ENCODE peak calls at places on chromosome 2, in four cellular contexts. One of them, this sample, is unnamed. For H3K4me1, the result is how much of the 10 kb centered on the place peaks cover.

GRCh38 chr2:159225025-159226016 is 61.2 kb downstream of the WDSUB1 start:
- DNase-seq in suprapubic skin: no peak
- DNase-seq in HepG2: no peak
- DNase-seq in spleen: no peak
- DNase-seq in this sample: no peak

GRCh38 chr2:109210431-109211200 is 81.6 kb downstream of the SH3RF3 start:
- DNase-seq in suprapubic skin: peak
- DNase-seq in spleen: no peak
- DNase-seq in HepG2: no peak
- DNase-seq in this sample: no peak

GRCh38 chr2:110105608-110106467 is 9.8 kb downstream of the MALL start:
- DNase-seq in HepG2: peak
- DNase-seq in spleen: no peak
- DNase-seq in suprapubic skin: no peak
- DNase-seq in this sample: peak

GRCh38 chr2:30776831-30777652 is 30.2 kb downstream of the CAPN13 start:
- DNase-seq in suprapubic skin: peak
- DNase-seq in HepG2: no peak
- DNase-seq in spleen: no peak
- DNase-seq in this sample: peak

GRCh38 chr2:17662723-17663122 is 90.9 kb downstream of the SMC6 start:
- DNase-seq in suprapubic skin: no peak
- DNase-seq in HepG2: no peak
- DNase-seq in spleen: no peak
- DNase-seq in this sample: no peak

GRCh38 chr2:222594679-222595078 is 61.2 kb downstream of the FARSB start:
- DNase-seq in suprapubic skin: no peak
- DNase-seq in HepG2: peak
- DNase-seq in spleen: no peak
- DNase-seq in this sample: no peak

GRCh38 chr2:215880970-215881369 is 132.4 kb downstream of the MREG start:
- DNase-seq in spleen: no peak
- DNase-seq in suprapubic skin: no peak
- DNase-seq in HepG2: no peak
- DNase-seq in this sample: no peak

GRCh38 chr2:65483763-65484162 is 51.4 kb upstream of the SPRED2 start:
- DNase-seq in HepG2: peak
- DNase-seq in spleen: no peak
- DNase-seq in suprapubic skin: no peak
- DNase-seq in this sample: no peak

GRCh38 chr2:214481204-214481603 is 70.3 kb downstream of the VWC2L start:
- DNase-seq in HepG2: no peak
- DNase-seq in spleen: no peak
- DNase-seq in suprapubic skin: no peak
- DNase-seq in this sample: no peak

GRCh38 chr2:239495175-239495574 is 94.4 kb upstream of the HDAC4 start:
- DNase-seq in spleen: no peak
- DNase-seq in suprapubic skin: no peak
- DNase-seq in HepG2: no peak
- DNase-seq in this sample: no peak

GRCh38 chr2:6800553-6800952 is 65.2 kb downstream of the CMPK2 start:
- DNase-seq in HepG2: peak
- DNase-seq in spleen: no peak
- DNase-seq in suprapubic skin: no peak
- DNase-seq in this sample: no peak

GRCh38 chr2:168210216-168210897 is 37.0 kb downstream of the STK39 start:
- DNase-seq in suprapubic skin: no peak
- DNase-seq in HepG2: no peak
- DNase-seq in spleen: no peak
- DNase-seq in this sample: no peak

GRCh38 chr2:23618265-23618664 is 233.3 kb downstream of the KLHL29 start:
- DNase-seq in HepG2: no peak
- DNase-seq in suprapubic skin: no peak
- DNase-seq in spleen: peak
- DNase-seq in this sample: no peak

GRCh38 chr2:12170151-12170550 is 423.7 kb downstream of the LPIN1 start:
- DNase-seq in spleen: no peak
- DNase-seq in HepG2: no peak
- DNase-seq in suprapubic skin: no peak
- DNase-seq in this sample: no peak

GRCh38 chr2:96832751-96833507 is 10.9 kb downstream of the ANKRD23 start:
- DNase-seq in suprapubic skin: no peak
- DNase-seq in HepG2: no peak
- DNase-seq in spleen: peak
- DNase-seq in this sample: no peak

GRCh38 chr2:207805566-207806226 is 36.0 kb upstream of the FZD5 start:
- DNase-seq in suprapubic skin: no peak
- DNase-seq in HepG2: peak
- DNase-seq in spleen: no peak
- DNase-seq in this sample: no peak

GRCh38 chr2:224650815-224651439 is 65.2 kb downstream of the CCDC195 start:
- DNase-seq in suprapubic skin: no peak
- DNase-seq in spleen: no peak
- DNase-seq in HepG2: peak
- DNase-seq in this sample: no peak

GRCh38 chr2:88613921-88614320 is 13.3 kb downstream of the EIF2AK3 start:
- DNase-seq in suprapubic skin: no peak
- DNase-seq in HepG2: no peak
- DNase-seq in spleen: no peak
- DNase-seq in this sample: no peak

GRCh38 chr2:227890495-227891079 is 19.2 kb downstream of the DAW1 start:
- DNase-seq in HepG2: peak
- DNase-seq in suprapubic skin: no peak
- DNase-seq in spleen: no peak
- DNase-seq in this sample: no peak

GRCh38 chr2:113202305-113203216 is 28.8 kb downstream of the PSD4 start:
- DNase-seq in HepG2: no peak
- DNase-seq in suprapubic skin: no peak
- DNase-seq in spleen: peak
- DNase-seq in this sample: no peak

GRCh38 chr2:215540646-215541045 is 104.8 kb upstream of the FN1 start:
- DNase-seq in HepG2: no peak
- DNase-seq in spleen: no peak
- DNase-seq in suprapubic skin: no peak
- DNase-seq in this sample: no peak

GRCh38 chr2:81894451-81894990 is 1590.0 kb upstream of the LRRTM1 start:
- DNase-seq in spleen: no peak
- DNase-seq in HepG2: no peak
- DNase-seq in suprapubic skin: no peak
- DNase-seq in this sample: no peak

GRCh38 chr2:88170472-88170892 is 336 bp downstream of the THNSL2 start:
- DNase-seq in spleen: peak
- DNase-seq in suprapubic skin: no peak
- DNase-seq in HepG2: no peak
- DNase-seq in this sample: peak

GRCh38 chr2:172448544-172449267 is 21.3 kb downstream of the ITGA6 start:
- DNase-seq in spleen: no peak
- DNase-seq in suprapubic skin: peak
- DNase-seq in HepG2: no peak
- DNase-seq in this sample: no peak

GRCh38 chr2:15965564-15966019 is 25.2 kb downstream of the MYCN start:
- DNase-seq in spleen: no peak
- DNase-seq in suprapubic skin: no peak
- DNase-seq in HepG2: no peak
- DNase-seq in this sample: no peak
- H3K27ac ChIP-seq in spleen: no peak
- H3K27ac ChIP-seq in suprapubic skin: no peak
- H3K27ac ChIP-seq in HepG2: no peak
- H3K27ac ChIP-seq in this sample: no peak

DNA sequence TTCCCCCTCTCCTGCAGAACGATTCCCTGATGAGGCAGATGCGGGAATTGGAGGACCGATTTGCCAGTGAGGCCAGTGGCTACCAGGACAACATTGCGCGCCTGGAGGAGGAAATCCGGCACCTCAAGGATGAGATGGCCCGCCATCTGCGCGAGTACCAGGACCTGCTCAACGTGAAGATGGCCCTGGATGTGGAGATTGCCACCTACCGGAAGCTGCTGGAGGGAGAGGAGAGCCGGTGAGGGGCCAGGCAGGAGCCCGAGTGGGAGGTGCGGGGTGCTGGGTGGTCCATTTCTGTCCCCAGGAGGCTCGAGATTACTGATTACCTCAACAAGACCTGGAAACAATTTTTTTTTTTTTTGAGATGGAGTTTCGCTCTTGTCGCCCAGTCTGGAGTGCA is 3.1 kb downstream of the DES start:
- DNase-seq in HepG2: no peak
- DNase-seq in spleen: no peak
- DNase-seq in suprapubic skin: no peak
- DNase-seq in this sample: peak
- TF ChIP-seq POLR2AphosphoS5 in HepG2: no peak
- TF ChIP-seq POLR2AphosphoS5 in spleen: no peak
- TF ChIP-seq POLR2AphosphoS5 in suprapubic skin: no peak
- TF ChIP-seq POLR2AphosphoS5 in this sample: no peak

DNA sequence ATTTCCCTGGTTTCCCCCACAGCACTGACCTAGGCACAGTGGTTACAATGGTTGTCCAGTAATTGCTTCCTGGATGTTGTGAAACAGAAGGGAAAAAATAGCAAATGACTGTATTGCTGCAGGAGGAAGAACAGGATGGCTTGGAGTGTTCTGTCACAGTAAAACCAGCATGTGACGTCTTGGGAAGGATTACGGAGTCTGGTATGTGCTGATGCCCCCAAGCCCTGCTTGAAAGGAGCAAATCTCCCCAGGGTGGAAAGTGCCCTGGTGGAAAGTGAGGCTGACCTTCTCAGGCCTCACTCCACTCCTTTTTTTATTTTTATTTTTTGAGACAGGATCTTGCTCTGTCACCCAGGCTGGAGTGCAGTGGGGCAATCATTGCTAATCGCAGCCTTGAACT is 7.8 kb downstream of the RAB11FIP5 start:
- DNase-seq in spleen: no peak
- DNase-seq in HepG2: no peak
- DNase-seq in suprapubic skin: no peak
- DNase-seq in this sample: no peak
- H3K4me1 ChIP-seq in spleen: under half
- H3K4me1 ChIP-seq in HepG2: under half
- H3K4me1 ChIP-seq in suprapubic skin: under half
- H3K4me1 ChIP-seq in this sample: under half

GRCh38 chr2:37783545-37783944 is 112.1 kb upstream of the CDC42EP3 start:
- DNase-seq in suprapubic skin: no peak
- DNase-seq in spleen: no peak
- DNase-seq in HepG2: no peak
- DNase-seq in this sample: no peak
- H3K27ac ChIP-seq in suprapubic skin: no peak
- H3K27ac ChIP-seq in spleen: no peak
- H3K27ac ChIP-seq in HepG2: no peak
- H3K27ac ChIP-seq in this sample: peak

This sample was measured in upper lobe of left lung.